ENCODE peak calls at places on chromosomes 2 and 18, in eight cellular contexts. A, B, M, Q, Z, U, I and D are unnamed samples.

GRCh38 chr2:116911520-116911919 is 903.0 kb upstream of the DDX18 start:
- DNase-seq in A (no peak), B (no peak), M (no peak), Q (no peak), Z (no peak), U (no peak), I (no peak), D (no peak)

GRCh38 chr2:1598800-1599199 is 145.5 kb downstream of the PXDN start:
- DNase-seq in A (no peak), B (no peak), M (no peak), Q (no peak), Z (no peak), U (no peak), I (no peak), D (no peak)

GRCh38 chr2:135047295-135047694 is at the start of gene MAP3K19:
- DNase-seq in A (no peak), B (no peak), M (peak), Q (no peak), Z (no peak), U (no peak), I (no peak), D (no peak)

GRCh38 chr2:6866239-6866745 is 585 bp upstream of the CMPK2 start:
- DNase-seq in A (no peak), B (peak), M (no peak), Q (peak), Z (peak), U (peak), I (no peak), D (no peak)

GRCh38 chr18:13237073-13237472 is 18.5 kb downstream of the LDLRAD4 start:
- DNase-seq in A (no peak), B (no peak), M (no peak), Q (no peak), Z (no peak), U (no peak), I (no peak), D (no peak)

GRCh38 chr18:77061946-77062517 is 70.6 kb downstream of the MBP start:
- DNase-seq in A (no peak), B (peak), M (no peak), Q (no peak), Z (peak), U (peak), I (no peak), D (no peak)

GRCh38 chr2:44598731-44599529 is 237.2 kb downstream of the CAMKMT start:
- DNase-seq in A (no peak), B (no peak), M (no peak), Q (no peak), Z (no peak), U (peak), I (no peak), D (no peak)

GRCh38 chr2:97910403-97911209 is 85.1 kb downstream of the TMEM131 start:
- DNase-seq in A (no peak), B (no peak), M (no peak), Q (no peak), Z (no peak), U (no peak), I (no peak), D (no peak)

GRCh38 chr2:226463154-226463553 is 336.5 kb downstream of the IRS1 start:
- DNase-seq in A (no peak), B (no peak), M (no peak), Q (no peak), Z (no peak), U (no peak), I (no peak), D (no peak)

GRCh38 chr2:215982465-215982875 is 30.9 kb downstream of the MREG start:
- DNase-seq in A (peak), B (no peak), M (peak), Q (peak), Z (peak), U (no peak), I (no peak), D (no peak)

GRCh38 chr2:237156857-237157550 is 71.3 kb downstream of the COPS8 start:
- DNase-seq in A (no peak), B (peak), M (peak), Q (no peak), Z (no peak), U (no peak), I (no peak), D (no peak)

GRCh38 chr2:237152361-237152760 is 66.7 kb downstream of the COPS8 start:
- DNase-seq in A (no peak), B (no peak), M (peak), Q (no peak), Z (no peak), U (no peak), I (no peak), D (no peak)

GRCh38 chr2:237156131-237156856 is 70.6 kb downstream of the COPS8 start:
- DNase-seq in A (peak), B (peak), M (peak), Q (no peak), Z (no peak), U (peak), I (peak), D (no peak)

GRCh38 chr2:237154894-237155851 is 69.5 kb downstream of the COPS8 start:
- DNase-seq in A (no peak), B (peak), M (peak), Q (no peak), Z (peak), U (peak), I (no peak), D (no peak)

DNA sequence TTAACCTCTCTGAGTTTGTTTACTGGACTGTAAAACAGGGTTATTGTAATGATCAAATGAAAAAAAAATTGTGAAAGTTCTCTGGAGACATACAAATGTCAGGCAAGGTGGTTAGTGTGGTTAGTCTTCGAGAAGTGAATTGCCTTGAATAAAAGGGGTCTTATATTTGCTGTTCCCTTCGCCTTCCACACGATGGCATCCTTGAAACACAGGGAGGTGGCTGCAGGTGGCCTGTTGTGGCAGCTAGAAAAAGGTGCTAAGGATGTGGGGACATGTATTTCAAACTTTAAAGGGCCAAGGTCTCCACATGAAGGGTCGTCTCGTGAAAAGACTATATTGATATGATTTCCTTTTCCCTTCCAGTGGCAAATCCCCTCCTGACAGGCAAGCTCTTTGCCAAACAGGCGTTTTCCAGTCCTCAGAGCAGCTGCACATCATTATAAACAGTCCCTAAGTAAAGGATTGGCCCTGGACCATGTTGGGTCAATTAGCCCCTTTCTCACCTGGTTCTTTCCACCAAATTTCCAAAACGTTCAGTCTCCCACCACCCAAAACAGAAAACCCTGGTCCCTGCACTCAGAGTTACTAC is 68.5 kb downstream of the COPS8 start:
- DNase-seq in A (peak), B (no peak), M (peak), Q (peak), Z (peak), U (peak), I (no peak), D (no peak)
- TF ChIP-seq CTCF in A (peak), B (peak), M (peak), Q (peak), Z (peak), U (peak), I (peak), D (no peak)

DNA sequence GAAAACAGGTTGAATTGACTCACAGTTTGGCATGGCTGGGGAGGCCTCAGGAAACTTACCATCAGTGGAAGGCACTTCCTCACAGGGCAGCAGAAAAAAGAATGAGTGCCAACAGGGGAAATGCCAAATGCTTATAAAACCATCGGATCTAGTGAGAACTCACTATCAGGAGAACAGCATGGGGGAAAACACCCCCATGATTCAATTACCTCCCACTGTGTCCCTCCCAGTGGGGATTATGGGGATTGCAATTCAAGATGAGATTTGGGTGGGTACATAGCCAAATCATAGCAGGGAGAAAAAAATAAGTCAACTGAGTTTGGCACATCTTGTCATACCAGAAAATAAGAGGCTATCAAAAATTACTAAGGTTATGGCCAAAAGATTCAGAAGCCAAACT is 96.3 kb downstream of the TRIP12 start:
- DNase-seq in A (no peak), B (no peak), M (no peak), Q (no peak), Z (no peak), U (no peak), I (no peak), D (no peak)
- TF ChIP-seq CTCF in A (peak), B (no peak), M (no peak), Q (peak), Z (no peak), U (no peak), I (no peak), D (no peak)

GRCh38 chr18:63992751-63993150 is 22.9 kb downstream of the SERPINB8 start:
- DNase-seq in A (no peak), B (no peak), M (no peak), Q (no peak), Z (no peak), U (no peak), I (no peak), D (no peak)

GRCh38 chr18:63999871-64000270 is 30.0 kb downstream of the SERPINB8 start:
- DNase-seq in A (no peak), B (no peak), M (no peak), Q (no peak), Z (no peak), U (no peak), I (no peak), D (no peak)

GRCh38 chr18:63997606-63998005 is 27.7 kb downstream of the SERPINB8 start:
- DNase-seq in A (no peak), B (no peak), M (no peak), Q (no peak), Z (no peak), U (no peak), I (no peak), D (no peak)

GRCh38 chr18:63994783-63995399 is 25.0 kb downstream of the SERPINB8 start:
- DNase-seq in A (peak), B (no peak), M (no peak), Q (peak), Z (peak), U (peak), I (no peak), D (peak)

GRCh38 chr18:63997041-63997440 is 27.2 kb downstream of the SERPINB8 start:
- DNase-seq in A (no peak), B (no peak), M (no peak), Q (no peak), Z (no peak), U (no peak), I (no peak), D (no peak)
- TF ChIP-seq CTCF in A (no peak), B (no peak), M (no peak), Q (no peak), Z (no peak), U (no peak), I (no peak), D (no peak)

GRCh38 chr2:240594511-240595380 is 8.2 kb downstream of the CAPN10 start:
- DNase-seq in A (no peak), B (peak), M (no peak), Q (no peak), Z (no peak), U (no peak), I (peak), D (no peak)

GRCh38 chr2:240597054-240597418 is 10.5 kb downstream of the CAPN10 start:
- DNase-seq in A (no peak), B (peak), M (no peak), Q (no peak), Z (no peak), U (no peak), I (no peak), D (no peak)

GRCh38 chr2:240596080-240596460 is 9.5 kb downstream of the CAPN10 start:
- DNase-seq in A (no peak), B (peak), M (no peak), Q (no peak), Z (no peak), U (no peak), I (peak), D (no peak)

GRCh38 chr2:240596491-240596931 is 10.0 kb downstream of the CAPN10 start:
- DNase-seq in A (no peak), B (no peak), M (no peak), Q (no peak), Z (no peak), U (no peak), I (peak), D (no peak)

DNA sequence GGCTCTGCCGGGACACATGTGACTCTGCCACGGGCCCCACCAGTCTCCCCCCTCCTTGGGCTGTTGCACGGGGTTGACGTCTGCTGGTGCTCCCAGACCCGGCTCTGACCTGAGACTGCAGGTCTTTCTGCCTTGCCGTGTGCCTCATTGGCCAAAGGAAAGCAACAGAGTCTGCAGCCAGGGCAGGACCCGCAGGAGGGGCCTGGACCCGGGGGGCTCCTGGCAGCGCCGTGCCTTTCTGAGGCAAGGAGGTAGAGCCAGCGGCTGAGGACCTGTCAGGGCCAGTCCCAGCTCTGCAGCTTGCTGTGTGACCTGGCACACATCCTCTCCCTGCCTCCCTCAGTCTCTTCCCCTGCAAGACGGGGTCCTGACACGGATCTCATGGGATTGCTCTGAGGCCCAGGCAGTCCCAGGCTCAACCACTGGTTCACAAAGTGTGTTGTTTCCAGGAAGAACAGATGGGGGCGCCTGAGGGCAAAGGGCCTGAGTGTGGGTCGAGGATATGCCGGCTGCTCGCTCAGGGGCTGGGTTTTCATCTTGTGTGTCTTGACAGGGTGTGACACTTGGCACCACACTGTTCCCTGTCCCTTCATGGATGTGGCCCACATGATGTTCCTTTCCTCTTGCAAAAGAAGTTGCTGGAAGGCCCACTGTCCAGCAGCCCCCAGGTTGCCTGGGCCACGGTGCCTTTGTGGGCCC is 9.0 kb downstream of the CAPN10 start:
- DNase-seq in A (no peak), B (peak), M (no peak), Q (no peak), Z (peak), U (no peak), I (peak), D (no peak)
- TF ChIP-seq CTCF in A (peak), B (peak), M (no peak), Q (no peak), Z (no peak), U (peak), I (no peak), D (no peak)

DNA sequence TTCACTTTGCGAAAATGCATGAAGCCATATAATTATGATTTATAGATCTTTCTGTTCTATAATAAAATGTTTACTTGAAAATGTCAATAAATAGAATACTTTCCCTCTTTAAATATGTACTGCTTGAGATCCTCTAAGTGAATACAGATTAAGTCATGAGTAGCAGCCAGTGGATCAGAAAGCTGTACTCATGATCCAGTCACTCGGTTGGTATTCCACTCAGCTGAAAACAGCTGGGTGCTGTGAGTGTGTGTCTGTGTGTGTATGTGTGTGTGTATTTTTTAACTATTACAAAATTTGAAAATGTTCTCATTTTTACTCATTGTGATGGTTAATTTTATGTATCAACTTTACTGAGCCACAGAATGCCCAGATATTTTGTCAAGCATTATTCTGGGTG is 141.6 kb upstream of the CYP26B1 start:
- DNase-seq in A (peak), B (no peak), M (no peak), Q (peak), Z (no peak), U (no peak), I (no peak), D (no peak)
- TF ChIP-seq CTCF in A (no peak), B (no peak), M (no peak), Q (no peak), Z (no peak), U (no peak), I (no peak), D (no peak)

DNA sequence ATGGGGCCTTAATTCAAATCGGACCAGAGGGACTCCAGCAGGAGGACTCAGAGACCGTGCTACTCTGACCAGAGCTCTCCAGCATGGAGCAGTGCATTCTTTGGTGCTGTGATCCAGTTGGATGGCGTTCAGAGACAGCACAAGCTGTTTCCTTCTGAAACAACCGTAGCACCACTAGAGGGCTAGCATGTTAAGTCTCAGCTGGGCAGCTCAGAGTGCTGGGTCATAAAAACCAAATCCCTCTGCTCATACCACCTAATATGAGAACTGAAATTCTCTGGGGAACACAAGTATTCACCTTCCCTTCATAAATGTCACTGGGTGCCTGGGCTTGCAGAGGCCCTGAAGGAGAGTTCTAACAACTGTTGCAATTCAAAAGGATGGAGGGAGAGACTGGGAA is 97.7 kb upstream of the TFCP2L1 start:
- DNase-seq in A (no peak), B (no peak), M (no peak), Q (no peak), Z (no peak), U (no peak), I (no peak), D (no peak)
- TF ChIP-seq CTCF in A (peak), B (no peak), M (no peak), Q (peak), Z (no peak), U (no peak), I (no peak), D (no peak)